ENCODE peak calls at places on chromosomes 13 and 19, in eight cellular contexts. One of them, this sample, is unnamed.

GRCh38 chr13:76903544-76904162 is 17.4 kb upstream of the KCTD12 start:
- DNase-seq in RWPE1: peak; percentile 73
- DNase-seq in HFF-Myc: no peak
- DNase-seq in spleen: peak; percentile 83
- DNase-seq in cardiac muscle cell: peak; percentile 87
- DNase-seq in lung: peak; percentile 68
- DNase-seq in choroid plexus epithelial cell: peak; percentile 93
- DNase-seq in cardiac fibroblast: peak; percentile 90
- DNase-seq in this sample: peak; percentile 79

GRCh38 chr13:49441312-49441711 is 2.6 kb downstream of the CAB39L start:
- DNase-seq in RWPE1: no peak
- DNase-seq in HFF-Myc: no peak
- DNase-seq in spleen: no peak
- DNase-seq in cardiac muscle cell: no peak
- DNase-seq in lung: no peak
- DNase-seq in choroid plexus epithelial cell: no peak
- DNase-seq in cardiac fibroblast: no peak
- DNase-seq in this sample: no peak

GRCh38 chr13:67267136-67267535 is 37.0 kb upstream of the PCDH9 start:
- DNase-seq in RWPE1: no peak
- DNase-seq in HFF-Myc: no peak
- DNase-seq in spleen: no peak
- DNase-seq in cardiac muscle cell: peak; percentile 27
- DNase-seq in lung: no peak
- DNase-seq in choroid plexus epithelial cell: peak; percentile 30
- DNase-seq in cardiac fibroblast: no peak
- DNase-seq in this sample: no peak

GRCh38 chr19:34269968-34270621 is 15.7 kb downstream of the GARRE1 start:
- DNase-seq in RWPE1: peak; percentile 61
- DNase-seq in HFF-Myc: peak; percentile 58
- DNase-seq in spleen: peak; percentile 91
- DNase-seq in cardiac muscle cell: peak; percentile 81
- DNase-seq in lung: peak; percentile 49
- DNase-seq in choroid plexus epithelial cell: peak; percentile 70
- DNase-seq in cardiac fibroblast: peak; percentile 90
- DNase-seq in this sample: peak; percentile 79

GRCh38 chr19:28585796-28586195 is 627.2 kb downstream of the UQCRFS1 start:
- DNase-seq in RWPE1: no peak
- DNase-seq in HFF-Myc: no peak
- DNase-seq in spleen: no peak
- DNase-seq in cardiac muscle cell: no peak
- DNase-seq in lung: no peak
- DNase-seq in choroid plexus epithelial cell: no peak
- DNase-seq in cardiac fibroblast: no peak
- DNase-seq in this sample: no peak

GRCh38 chr19:48111280-48111679 is 663 bp upstream of the PLA2G4C start:
- DNase-seq in RWPE1: no peak
- DNase-seq in HFF-Myc: no peak
- DNase-seq in spleen: no peak
- DNase-seq in cardiac muscle cell: no peak
- DNase-seq in lung: no peak
- DNase-seq in choroid plexus epithelial cell: no peak
- DNase-seq in cardiac fibroblast: no peak
- DNase-seq in this sample: no peak

GRCh38 chr13:33494596-33495214 is 209.2 kb upstream of the STARD13 start:
- DNase-seq in RWPE1: peak; percentile 39
- DNase-seq in HFF-Myc: peak; percentile 88
- DNase-seq in spleen: no peak
- DNase-seq in cardiac muscle cell: peak; percentile 96
- DNase-seq in lung: no peak
- DNase-seq in choroid plexus epithelial cell: peak; percentile 97
- DNase-seq in cardiac fibroblast: peak; percentile 97
- DNase-seq in this sample: peak; percentile 80

GRCh38 chr19:35383536-35383935 is 12.7 kb downstream of the GPR42 start:
- DNase-seq in RWPE1: no peak
- DNase-seq in HFF-Myc: no peak
- DNase-seq in spleen: no peak
- DNase-seq in cardiac muscle cell: no peak
- DNase-seq in lung: no peak
- DNase-seq in choroid plexus epithelial cell: no peak
- DNase-seq in cardiac fibroblast: no peak
- DNase-seq in this sample: no peak

GRCh38 chr19:30653646-30654386 is 281.6 kb downstream of the ZNF536 start:
- DNase-seq in RWPE1: no peak
- DNase-seq in HFF-Myc: no peak
- DNase-seq in spleen: no peak
- DNase-seq in cardiac muscle cell: no peak
- DNase-seq in lung: no peak
- DNase-seq in choroid plexus epithelial cell: no peak
- DNase-seq in cardiac fibroblast: no peak
- DNase-seq in this sample: no peak

GRCh38 chr19:50607874-50608785 is 31.6 kb downstream of the SYT3 start:
- DNase-seq in RWPE1: peak; percentile 81
- DNase-seq in HFF-Myc: peak; percentile 45
- DNase-seq in spleen: peak; percentile 84
- DNase-seq in cardiac muscle cell: peak; percentile 92
- DNase-seq in lung: peak; percentile 82
- DNase-seq in choroid plexus epithelial cell: peak; percentile 36
- DNase-seq in cardiac fibroblast: peak; percentile 74
- DNase-seq in this sample: no peak

GRCh38 chr19:58407658-58408151 is 744 bp upstream of the ZNF584 start:
- DNase-seq in RWPE1: no peak
- DNase-seq in HFF-Myc: no peak
- DNase-seq in spleen: no peak
- DNase-seq in cardiac muscle cell: no peak
- DNase-seq in lung: no peak
- DNase-seq in choroid plexus epithelial cell: peak; percentile 38
- DNase-seq in cardiac fibroblast: no peak
- DNase-seq in this sample: no peak

GRCh38 chr13:66887088-66887487 is 343.0 kb downstream of the PCDH9 start:
- DNase-seq in RWPE1: no peak
- DNase-seq in HFF-Myc: no peak
- DNase-seq in spleen: no peak
- DNase-seq in cardiac muscle cell: peak; percentile 65
- DNase-seq in lung: no peak
- DNase-seq in choroid plexus epithelial cell: peak; percentile 28
- DNase-seq in cardiac fibroblast: peak; percentile 18
- DNase-seq in this sample: no peak

GRCh38 chr19:21087871-21088270 is 5.9 kb downstream of the ZNF714 start:
- DNase-seq in RWPE1: no peak
- DNase-seq in HFF-Myc: no peak
- DNase-seq in spleen: no peak
- DNase-seq in cardiac muscle cell: no peak
- DNase-seq in lung: no peak
- DNase-seq in choroid plexus epithelial cell: no peak
- DNase-seq in cardiac fibroblast: no peak
- DNase-seq in this sample: no peak

DNA sequence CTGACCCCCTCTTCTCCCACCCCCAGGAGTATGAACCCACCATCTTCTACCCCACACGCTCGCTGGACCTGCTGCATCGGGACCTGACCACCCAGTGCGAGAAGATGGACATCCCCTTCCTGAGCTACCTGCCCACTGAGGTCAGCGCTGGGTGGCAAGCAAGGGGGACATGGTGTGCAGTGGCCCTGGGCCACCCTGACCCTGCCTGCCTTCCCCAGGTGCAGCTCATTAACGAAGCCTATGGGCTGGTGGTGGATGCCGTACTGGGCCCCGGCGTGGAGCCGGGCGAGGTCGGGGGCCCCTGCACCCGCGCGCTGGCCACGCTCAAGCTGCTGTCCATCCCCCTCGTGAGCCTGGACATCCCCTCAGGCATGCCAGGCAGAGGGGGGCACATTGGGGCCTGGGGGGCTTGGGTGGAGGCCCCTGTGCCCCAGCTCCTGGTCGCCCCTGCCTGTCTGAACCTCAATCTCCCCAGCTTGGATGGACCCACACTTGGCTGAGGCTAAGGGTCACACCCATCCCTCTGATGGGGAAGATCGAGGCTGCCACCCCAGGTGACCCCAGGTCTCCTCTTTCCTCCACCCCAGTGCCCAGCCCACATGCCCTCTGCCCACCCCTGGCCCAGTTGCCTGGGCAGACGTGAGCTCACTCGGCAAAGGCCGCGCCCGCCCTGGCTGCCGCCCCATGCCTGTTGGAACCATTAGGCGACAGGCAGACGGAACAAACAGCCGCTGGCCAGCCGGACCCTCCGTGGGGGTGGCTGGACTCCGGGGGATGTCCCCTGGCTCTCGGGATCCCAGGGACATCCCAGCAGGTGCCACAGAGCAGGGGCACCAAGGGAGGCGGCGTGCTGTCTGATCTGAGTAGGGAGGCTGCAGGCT is 2.5 kb upstream of the CILP2 start:
- DNase-seq in RWPE1: no peak
- DNase-seq in HFF-Myc: no peak
- DNase-seq in spleen: peak; percentile 74
- DNase-seq in cardiac muscle cell: no peak
- DNase-seq in lung: no peak
- DNase-seq in choroid plexus epithelial cell: no peak
- DNase-seq in cardiac fibroblast: no peak
- DNase-seq in this sample: no peak
- TF ChIP-seq CTCF in RWPE1: no peak
- TF ChIP-seq CTCF in HFF-Myc: no peak
- TF ChIP-seq CTCF in spleen: no peak
- TF ChIP-seq CTCF in cardiac muscle cell: no peak
- TF ChIP-seq CTCF in lung: no peak
- TF ChIP-seq CTCF in choroid plexus epithelial cell: no peak
- TF ChIP-seq CTCF in cardiac fibroblast: no peak
- TF ChIP-seq CTCF in this sample: no peak

GRCh38 chr19:2726160-2726855 is 5.1 kb upstream of the DIRAS1 start:
- DNase-seq in RWPE1: no peak
- DNase-seq in HFF-Myc: no peak
- DNase-seq in spleen: no peak
- DNase-seq in cardiac muscle cell: no peak
- DNase-seq in lung: no peak
- DNase-seq in choroid plexus epithelial cell: no peak
- DNase-seq in cardiac fibroblast: no peak
- DNase-seq in this sample: no peak

GRCh38 chr19:2723747-2724146 is 2.6 kb upstream of the DIRAS1 start:
- DNase-seq in RWPE1: no peak
- DNase-seq in HFF-Myc: no peak
- DNase-seq in spleen: no peak
- DNase-seq in cardiac muscle cell: no peak
- DNase-seq in lung: no peak
- DNase-seq in choroid plexus epithelial cell: no peak
- DNase-seq in cardiac fibroblast: no peak
- DNase-seq in this sample: no peak

GRCh38 chr19:2722541-2723344 is 1.6 kb upstream of the DIRAS1 start:
- DNase-seq in RWPE1: peak; percentile 66
- DNase-seq in HFF-Myc: no peak
- DNase-seq in spleen: no peak
- DNase-seq in cardiac muscle cell: peak; percentile 86
- DNase-seq in lung: no peak
- DNase-seq in choroid plexus epithelial cell: peak; percentile 69
- DNase-seq in cardiac fibroblast: peak; percentile 76
- DNase-seq in this sample: peak; percentile 62

GRCh38 chr19:2723345-2723715 is 2.2 kb upstream of the DIRAS1 start:
- DNase-seq in RWPE1: no peak
- DNase-seq in HFF-Myc: no peak
- DNase-seq in spleen: no peak
- DNase-seq in cardiac muscle cell: no peak
- DNase-seq in lung: no peak
- DNase-seq in choroid plexus epithelial cell: no peak
- DNase-seq in cardiac fibroblast: no peak
- DNase-seq in this sample: no peak

DNA sequence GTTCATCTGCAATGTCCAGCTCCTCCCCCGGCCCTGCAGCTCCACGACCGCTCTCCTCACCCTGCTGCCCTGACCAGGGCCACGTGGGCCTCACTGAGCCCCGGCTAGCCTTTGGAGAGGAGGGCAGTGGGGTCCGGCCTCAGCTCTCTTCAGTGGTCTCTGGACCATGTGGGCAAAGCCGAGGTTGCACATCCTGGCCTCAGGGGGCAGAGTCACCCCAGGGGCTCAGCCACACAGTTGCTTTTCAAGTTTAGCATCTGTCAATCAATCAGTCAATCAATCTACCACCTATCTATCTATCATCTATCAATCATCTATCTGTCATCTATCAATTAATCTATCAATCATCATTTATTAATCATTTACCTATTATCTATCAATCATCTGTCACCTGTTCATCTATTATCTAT is 3.0 kb upstream of the DIRAS1 start:
- DNase-seq in RWPE1: no peak
- DNase-seq in HFF-Myc: no peak
- DNase-seq in spleen: no peak
- DNase-seq in cardiac muscle cell: no peak
- DNase-seq in lung: no peak
- DNase-seq in choroid plexus epithelial cell: no peak
- DNase-seq in cardiac fibroblast: no peak
- DNase-seq in this sample: no peak
- TF ChIP-seq CTCF in RWPE1: no peak
- TF ChIP-seq CTCF in HFF-Myc: no peak
- TF ChIP-seq CTCF in spleen: no peak
- TF ChIP-seq CTCF in cardiac muscle cell: peak; percentile 5
- TF ChIP-seq CTCF in lung: no peak
- TF ChIP-seq CTCF in choroid plexus epithelial cell: peak; percentile 12
- TF ChIP-seq CTCF in cardiac fibroblast: no peak
- TF ChIP-seq CTCF in this sample: no peak

GRCh38 chr13:25018729-25019115 is 77.2 kb upstream of the PABPC3 start:
- DNase-seq in RWPE1: no peak
- DNase-seq in HFF-Myc: no peak
- DNase-seq in spleen: no peak
- DNase-seq in cardiac muscle cell: no peak
- DNase-seq in lung: no peak
- DNase-seq in choroid plexus epithelial cell: no peak
- DNase-seq in cardiac fibroblast: no peak
- DNase-seq in this sample: peak; percentile 6
- TF ChIP-seq CTCF in RWPE1: no peak
- TF ChIP-seq CTCF in HFF-Myc: no peak
- TF ChIP-seq CTCF in spleen: no peak
- TF ChIP-seq CTCF in cardiac muscle cell: no peak
- TF ChIP-seq CTCF in lung: no peak
- TF ChIP-seq CTCF in choroid plexus epithelial cell: no peak
- TF ChIP-seq CTCF in cardiac fibroblast: no peak
- TF ChIP-seq CTCF in this sample: no peak

GRCh38 chr19:54881884-54882283 is 7.8 kb downstream of the FCAR start:
- DNase-seq in RWPE1: no peak
- DNase-seq in HFF-Myc: no peak
- DNase-seq in spleen: peak; percentile 75
- DNase-seq in cardiac muscle cell: no peak
- DNase-seq in lung: no peak
- DNase-seq in choroid plexus epithelial cell: no peak
- DNase-seq in cardiac fibroblast: no peak
- DNase-seq in this sample: no peak

GRCh38 chr19:54883228-54883627 is 9.2 kb downstream of the FCAR start:
- DNase-seq in RWPE1: no peak
- DNase-seq in HFF-Myc: no peak
- DNase-seq in spleen: no peak
- DNase-seq in cardiac muscle cell: no peak
- DNase-seq in lung: no peak
- DNase-seq in choroid plexus epithelial cell: no peak
- DNase-seq in cardiac fibroblast: no peak
- DNase-seq in this sample: no peak

DNA sequence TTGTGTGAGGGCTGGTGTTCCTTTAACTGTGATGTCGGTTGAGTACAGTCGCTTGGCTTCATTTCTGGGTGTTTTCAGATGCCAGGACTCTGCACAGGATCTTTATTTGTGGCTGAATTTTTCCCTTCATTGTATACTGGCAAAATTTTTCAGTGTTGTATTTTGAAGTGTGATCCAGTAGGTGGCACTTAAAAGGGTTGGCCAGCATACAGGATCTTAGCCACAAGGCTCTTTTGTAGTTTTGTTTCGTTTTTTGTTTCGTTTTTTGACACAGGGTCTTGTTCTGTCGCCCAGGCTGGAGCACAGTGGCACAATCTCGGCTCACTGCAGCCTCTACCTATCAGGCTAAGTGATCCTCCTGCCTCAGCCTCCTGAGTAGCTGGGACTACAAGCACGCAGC is 8.7 kb downstream of the FCAR start:
- DNase-seq in RWPE1: no peak
- DNase-seq in HFF-Myc: no peak
- DNase-seq in spleen: no peak
- DNase-seq in cardiac muscle cell: no peak
- DNase-seq in lung: no peak
- DNase-seq in choroid plexus epithelial cell: peak; percentile 2
- DNase-seq in cardiac fibroblast: no peak
- DNase-seq in this sample: no peak
- TF ChIP-seq CTCF in RWPE1: no peak
- TF ChIP-seq CTCF in HFF-Myc: no peak
- TF ChIP-seq CTCF in spleen: no peak
- TF ChIP-seq CTCF in cardiac muscle cell: no peak
- TF ChIP-seq CTCF in lung: no peak
- TF ChIP-seq CTCF in choroid plexus epithelial cell: no peak
- TF ChIP-seq CTCF in cardiac fibroblast: no peak
- TF ChIP-seq CTCF in this sample: no peak